ENCODE peak calls at places on chromosomes 4 and X, in nine cellular contexts. W is thoracic aorta; M is T-helper 1 cell; I is stimulated activated CD8-positive, alpha-beta memory T cell treated with anti-CD3 and anti-CD28 coated beads, Interleukin-4, amount 100 ng/mL, for 4 hours; N is nucleus accumbens; C is NCI-H446 treated with DMSO at 0.1 percent for 48 hours; J is COR-L47; D is astrocyte of the hippocampus; X is HS-5. R is an unnamed sample.

GRCh38 chrX:77597511-77597910 is 150.3 kb downstream of the FGF16 start:
- DNase-seq in W (no peak), M (no peak), I (no peak), N (no peak), C (no peak), J (no peak), D (no peak), X (no peak), R (no peak)

GRCh38 chrX:85109235-85109634 is 105.6 kb downstream of the APOOL start:
- DNase-seq in W (no peak), M (no peak), I (no peak), N (no peak), C (no peak), J (no peak), D (no peak), X (no peak), R (peak)

GRCh38 chrX:8743126-8743732 is 11.3 kb upstream of the ANOS1 start:
- DNase-seq in W (no peak), M (peak), I (peak), N (no peak), C (no peak), J (peak), D (peak), X (no peak), R (peak)

GRCh38 chrX:57481514-57481913 is 110.3 kb upstream of the ZXDB start:
- DNase-seq in W (no peak), M (no peak), I (no peak), N (no peak), C (no peak), J (no peak), D (no peak), X (no peak), R (no peak)

GRCh38 chr4:48024522-48024921 is 8.0 kb downstream of the NIPAL1 start:
- DNase-seq in W (no peak), M (no peak), I (no peak), N (no peak), C (no peak), J (no peak), D (peak), X (no peak), R (no peak)

GRCh38 chrX:133151320-133151719 is 54.4 kb upstream of the USP26 start:
- DNase-seq in W (no peak), M (no peak), I (no peak), N (no peak), C (no peak), J (no peak), D (no peak), X (peak), R (no peak)

GRCh38 chrX:9842541-9842940 is 56.3 kb downstream of the SHROOM2 start:
- DNase-seq in W (no peak), M (no peak), I (no peak), N (no peak), C (no peak), J (no peak), D (peak), X (no peak), R (no peak)

GRCh38 chrX:26918633-26919032 is 544.5 kb downstream of the PPP4R3C start:
- DNase-seq in W (no peak), M (peak), I (no peak), N (no peak), C (no peak), J (no peak), D (no peak), X (no peak), R (no peak)

GRCh38 chr4:77036206-77036605 is 39.6 kb downstream of the CCNI start:
- DNase-seq in W (no peak), M (no peak), I (no peak), N (no peak), C (no peak), J (no peak), D (peak), X (no peak), R (peak)

GRCh38 chr4:76637704-76638361 is 202.8 kb downstream of the SHROOM3 start:
- DNase-seq in W (no peak), M (no peak), I (no peak), N (no peak), C (no peak), J (no peak), D (no peak), X (peak), R (peak)

GRCh38 chr4:184147858-184148799 is 69.5 kb downstream of the ENPP6 start:
- DNase-seq in W (no peak), M (peak), I (no peak), N (no peak), C (no peak), J (no peak), D (no peak), X (no peak), R (no peak)

GRCh38 chr4:143354990-143355389 is 18.3 kb downstream of the GAB1 start:
- DNase-seq in W (no peak), M (no peak), I (no peak), N (no peak), C (no peak), J (no peak), D (no peak), X (no peak), R (no peak)

GRCh38 chr4:22389240-22389871 is 126.5 kb downstream of the ADGRA3 start:
- DNase-seq in W (no peak), M (peak), I (no peak), N (peak), C (peak), J (peak), D (peak), X (peak), R (peak)

GRCh38 chr4:101040776-101041175 is 306.6 kb downstream of the PPP3CA start:
- DNase-seq in W (no peak), M (no peak), I (no peak), N (no peak), C (no peak), J (no peak), D (no peak), X (no peak), R (no peak)

GRCh38 chr4:41471672-41472071 is 66.3 kb upstream of the LIMCH1 start:
- DNase-seq in W (no peak), M (no peak), I (no peak), N (no peak), C (peak), J (no peak), D (no peak), X (no peak), R (no peak)

GRCh38 chr4:36324808-36325207 is 43.4 kb downstream of the DTHD1 start:
- DNase-seq in W (no peak), M (no peak), I (no peak), N (no peak), C (no peak), J (no peak), D (no peak), X (no peak), R (no peak)

GRCh38 chr4:69896530-69897116 is 34.2 kb upstream of the CSN1S1 start:
- DNase-seq in W (no peak), M (no peak), I (no peak), N (no peak), C (no peak), J (no peak), D (peak), X (no peak), R (no peak)

GRCh38 chr4:5967783-5968182 is 50.4 kb downstream of the C4orf50 start:
- DNase-seq in W (no peak), M (no peak), I (no peak), N (no peak), C (no peak), J (no peak), D (no peak), X (no peak), R (no peak)

GRCh38 chr4:56619160-56619559 is 61.9 kb downstream of the HOPX start:
- DNase-seq in W (no peak), M (peak), I (no peak), N (no peak), C (no peak), J (no peak), D (peak), X (no peak), R (no peak)

GRCh38 chr4:110059556-110060191 is 138.7 kb downstream of the ELOVL6 start:
- DNase-seq in W (no peak), M (peak), I (no peak), N (no peak), C (no peak), J (no peak), D (no peak), X (peak), R (peak)

GRCh38 chr4:83392562-83392961 is 57.9 kb upstream of the HPSE start:
- DNase-seq in W (no peak), M (no peak), I (no peak), N (no peak), C (no peak), J (no peak), D (no peak), X (no peak), R (no peak)

GRCh38 chr4:186790630-186791029 is 67.0 kb upstream of the FAT1 start:
- DNase-seq in W (no peak), M (no peak), I (no peak), N (no peak), C (no peak), J (no peak), D (peak), X (no peak), R (peak)